ENCODE peak calls at places on chromosome 19, in seven cellular contexts. K, A, T, M, P, O and Z are unnamed samples. For H3K4me1, the result is how much of the 10 kb centered on the place peaks cover.

GRCh38 chr19:45403781-45404556 is 900 bp downstream of the PPP1R13L start:
- DNase-seq in K (peak), A (peak), T (peak), M (no peak), P (no peak), O (peak), Z (no peak)

GRCh38 chr19:19900574-19901444 is at the start of gene ZNF93:
- DNase-seq in K (peak), A (peak), T (peak), M (peak), P (peak), O (peak), Z (peak)

GRCh38 chr19:31312004-31312403 is 37.2 kb downstream of the TSHZ3 start:
- DNase-seq in K (no peak), A (no peak), T (no peak), M (no peak), P (no peak), O (no peak), Z (no peak)

GRCh38 chr19:3289971-3290569 is 65.6 kb downstream of the CELF5 start:
- DNase-seq in K (peak), A (no peak), T (no peak), M (no peak), P (no peak), O (peak), Z (no peak)

GRCh38 chr19:6364353-6364752 is 3.0 kb downstream of the CLPP start:
- DNase-seq in K (no peak), A (no peak), T (peak), M (no peak), P (no peak), O (no peak), Z (no peak)

GRCh38 chr19:16772841-16773240 is 53.2 kb downstream of the NWD1 start:
- DNase-seq in K (no peak), A (no peak), T (no peak), M (no peak), P (no peak), O (no peak), Z (no peak)

GRCh38 chr19:52451241-52451640 is 2.1 kb upstream of the ZNF578 start:
- DNase-seq in K (no peak), A (no peak), T (no peak), M (no peak), P (no peak), O (no peak), Z (no peak)

GRCh38 chr19:55216461-55217198 is 7.3 kb upstream of the PTPRH start:
- DNase-seq in K (peak), A (peak), T (no peak), M (peak), P (no peak), O (peak), Z (peak)

GRCh38 chr19:41951686-41952172 is 7.4 kb downstream of the RABAC1 start:
- DNase-seq in K (peak), A (peak), T (peak), M (peak), P (peak), O (peak), Z (peak)

GRCh38 chr19:46408611-46409039 is 4.7 kb downstream of the CCDC8 start:
- DNase-seq in K (peak), A (no peak), T (no peak), M (no peak), P (peak), O (no peak), Z (peak)

GRCh38 chr19:19315444-19315843 is 4.9 kb downstream of the SUGP1 start:
- DNase-seq in K (no peak), A (no peak), T (no peak), M (no peak), P (no peak), O (no peak), Z (no peak)

GRCh38 chr19:19444694-19445155 is 39.2 kb downstream of the GATAD2A start:
- DNase-seq in K (peak), A (no peak), T (no peak), M (no peak), P (no peak), O (no peak), Z (no peak)

GRCh38 chr19:37991841-37992248 is 84.8 kb downstream of the SIPA1L3 start:
- DNase-seq in K (no peak), A (no peak), T (no peak), M (no peak), P (no peak), O (no peak), Z (no peak)

GRCh38 chr19:33344210-33344609 is 29.3 kb upstream of the CEBPG start:
- DNase-seq in K (no peak), A (no peak), T (no peak), M (peak), P (no peak), O (no peak), Z (no peak)

GRCh38 chr19:29054886-29055675 is 157.9 kb downstream of the UQCRFS1 start:
- DNase-seq in K (no peak), A (no peak), T (no peak), M (no peak), P (peak), O (no peak), Z (no peak)

GRCh38 chr19:50835785-50836542 is 2.6 kb upstream of the KLK15 start:
- DNase-seq in K (peak), A (peak), T (peak), M (peak), P (no peak), O (peak), Z (peak)

GRCh38 chr19:43765109-43765876 is 10.5 kb upstream of the SMG9 start:
- DNase-seq in K (peak), A (peak), T (peak), M (no peak), P (peak), O (no peak), Z (peak)

GRCh38 chr19:6210721-6211600 is 68.8 kb downstream of the MLLT1 start:
- DNase-seq in K (no peak), A (no peak), T (no peak), M (no peak), P (no peak), O (no peak), Z (no peak)

GRCh38 chr19:5687360-5688198 is 2.5 kb upstream of the RPL36 start:
- DNase-seq in K (no peak), A (no peak), T (no peak), M (no peak), P (no peak), O (no peak), Z (peak)

GRCh38 chr19:16369664-16370576 is 45.3 kb downstream of the KLF2 start:
- DNase-seq in K (no peak), A (peak), T (peak), M (no peak), P (no peak), O (no peak), Z (peak)

GRCh38 chr19:5001547-5002131 is 32.7 kb downstream of the KDM4B start:
- DNase-seq in K (no peak), A (peak), T (no peak), M (no peak), P (no peak), O (no peak), Z (no peak)

GRCh38 chr19:4053423-4054324 is 13.0 kb downstream of the ZBTB7A start:
- DNase-seq in K (no peak), A (no peak), T (no peak), M (no peak), P (no peak), O (no peak), Z (no peak)

GRCh38 chr19:16529466-16530144 is 12.6 kb downstream of the CHERP start:
- DNase-seq in K (no peak), A (no peak), T (no peak), M (no peak), P (no peak), O (no peak), Z (no peak)

GRCh38 chr19:40213251-40213793 is 4.9 kb downstream of the TTC9B start:
- DNase-seq in K (no peak), A (no peak), T (no peak), M (no peak), P (no peak), O (no peak), Z (no peak)

GRCh38 chr19:53156888-53157287 is 2.0 kb downstream of the ZNF347 start:
- DNase-seq in K (no peak), A (no peak), T (no peak), M (no peak), P (no peak), O (no peak), Z (no peak)

GRCh38 chr19:461664-462551 is 1.1 kb upstream of the SHC2 start:
- DNase-seq in K (peak), A (no peak), T (no peak), M (no peak), P (no peak), O (no peak), Z (no peak)

GRCh38 chr19:38321646-38322323 is 2.1 kb downstream of the KCNK6 start:
- DNase-seq in K (no peak), A (no peak), T (no peak), M (no peak), P (peak), O (no peak), Z (no peak)

GRCh38 chr19:621819-622218 is 11.5 kb downstream of the POLRMT start:
- DNase-seq in K (no peak), A (no peak), T (no peak), M (no peak), P (no peak), O (no peak), Z (peak)

GRCh38 chr19:46147791-46148288 is at the start of gene IGFL2:
- DNase-seq in K (no peak), A (no peak), T (no peak), M (no peak), P (no peak), O (no peak), Z (no peak)

GRCh38 chr19:871446-872265 is 12.2 kb downstream of the CFD start:
- DNase-seq in K (no peak), A (no peak), T (no peak), M (no peak), P (no peak), O (no peak), Z (no peak)

GRCh38 chr19:39946532-39946931 is 12.1 kb upstream of the FCGBP start:
- DNase-seq in K (peak), A (no peak), T (no peak), M (no peak), P (no peak), O (no peak), Z (no peak)

GRCh38 chr19:41219924-41220567 is 1.0 kb downstream of the AXL start:
- DNase-seq in K (no peak), A (no peak), T (no peak), M (no peak), P (peak), O (no peak), Z (peak)

GRCh38 chr19:12111176-12111575 is 29.0 kb downstream of the ZNF20 start:
- DNase-seq in K (no peak), A (no peak), T (no peak), M (no peak), P (no peak), O (no peak), Z (no peak)

DNA sequence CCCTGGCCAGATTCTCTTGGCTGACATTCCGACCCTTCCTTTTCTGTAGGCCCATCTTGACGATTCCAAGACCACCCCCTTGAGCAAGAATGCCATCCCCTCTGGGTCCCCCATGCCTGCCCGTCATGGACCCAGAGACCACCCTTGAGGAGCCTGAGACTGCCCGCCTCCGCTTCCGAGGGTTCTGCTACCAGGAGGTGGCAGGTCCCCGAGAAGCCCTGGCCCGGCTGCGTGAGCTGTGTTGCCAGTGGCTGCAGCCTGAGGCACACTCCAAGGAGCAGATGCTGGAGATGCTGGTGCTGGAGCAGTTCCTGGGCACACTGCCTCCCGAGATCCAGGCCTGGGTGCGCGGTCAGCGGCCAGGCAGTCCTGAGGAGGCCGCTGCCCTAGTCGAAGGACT is 978 bp downstream of the ZNF446 start:
- DNase-seq in K (no peak), A (no peak), T (peak), M (no peak), P (no peak), O (no peak), Z (no peak)
- H3K4me3 ChIP-seq in K (no peak), A (no peak), T (peak), M (peak), P (no peak), O (no peak), Z (peak)

DNA sequence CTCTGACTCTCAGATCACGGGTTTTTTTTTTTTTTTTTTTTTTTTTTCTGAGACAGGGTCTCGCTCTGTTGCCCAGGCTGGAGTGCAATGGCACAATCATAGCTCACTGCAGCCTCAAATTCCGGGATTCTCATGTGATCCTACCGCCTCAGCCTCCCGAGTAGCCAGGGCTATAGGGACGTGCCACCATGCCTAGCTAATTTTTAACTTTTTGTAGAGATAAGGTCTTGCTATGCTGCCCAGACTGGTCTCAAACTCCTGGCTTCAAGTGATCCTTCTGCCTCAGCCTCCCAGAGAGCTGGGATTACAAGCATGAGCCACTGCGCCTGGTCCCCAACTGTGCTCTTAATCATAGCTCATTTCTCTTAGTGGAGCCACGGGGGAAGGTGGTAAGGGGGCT is 4.6 kb upstream of the GRAMD1A start:
- DNase-seq in K (no peak), A (no peak), T (no peak), M (no peak), P (no peak), O (no peak), Z (no peak)
- H3K27ac ChIP-seq in K (peak), A (peak), T (no peak), M (no peak), P (no peak), O (no peak), Z (peak)

DNA sequence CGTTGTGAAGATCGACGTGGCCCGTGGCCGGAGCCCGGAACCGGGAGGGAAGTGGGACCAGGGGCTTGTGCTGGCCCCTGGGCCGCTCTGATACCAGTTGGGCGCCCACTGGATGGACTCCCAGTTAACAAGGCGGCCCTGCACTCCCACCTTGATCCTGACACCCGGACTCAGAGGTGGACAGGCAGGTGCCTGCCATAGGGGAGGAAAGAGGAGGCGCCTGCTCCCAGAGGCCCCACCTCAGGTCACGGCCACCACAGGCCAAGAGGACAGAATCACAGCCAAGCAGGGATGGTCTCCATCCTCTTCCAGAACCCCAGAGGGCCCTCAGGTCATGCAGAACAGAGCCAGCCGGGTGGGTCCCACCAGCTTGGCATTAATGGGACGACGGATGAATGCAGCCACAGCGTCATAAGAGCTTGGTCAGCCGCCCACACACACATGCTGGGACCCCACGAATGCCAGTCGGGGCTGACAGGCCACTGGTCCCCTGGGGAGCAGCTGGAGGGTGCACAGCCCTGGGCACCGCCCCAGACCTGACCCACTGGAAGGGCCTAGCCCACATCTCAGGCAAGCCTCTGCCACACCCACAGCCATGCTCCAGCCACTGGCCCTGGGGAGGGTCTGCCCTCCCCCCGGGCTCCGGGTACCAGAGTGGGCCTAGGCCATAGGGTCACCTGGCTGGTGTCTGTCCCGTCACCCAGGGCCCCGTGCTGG is 9.6 kb upstream of the KLF16 start:
- DNase-seq in K (no peak), A (no peak), T (no peak), M (no peak), P (no peak), O (no peak), Z (no peak)
- H3K4me1 ChIP-seq in K (half or more), A (under half), T (under half), M (under half), P (under half), O (under half), Z (under half)

GRCh38 chr19:14718522-14719113 is 28.8 kb downstream of the ZNF333 start:
- DNase-seq in K (no peak), A (no peak), T (no peak), M (no peak), P (no peak), O (no peak), Z (no peak)
- H3K4me3 ChIP-seq in K (no peak), A (no peak), T (no peak), M (no peak), P (no peak), O (no peak), Z (no peak)